ENCODE peak calls at places on chromosome 6, in seven cellular contexts. C is mesendoderm, D is neuronal stem cell, X is IMR-90, O is H9, N is mesenchymal stem cell, P is H1. F is an unnamed sample.

GRCh38 chr6:154882107-154882506 is 113.0 kb upstream of the TIAM2 start:
- DNase-seq in O (no peak), C (no peak), P (no peak), N (no peak), D (no peak), X (peak), F (no peak)

GRCh38 chr6:53342210-53342609 is 6.5 kb downstream of the ELOVL5 start:
- DNase-seq in N (no peak), D (no peak), O (no peak), X (no peak), C (no peak), P (no peak), F (no peak)

GRCh38 chr6:111534366-111534765 is 51.3 kb upstream of the REV3L start:
- DNase-seq in C (peak), N (no peak), D (no peak), X (peak), O (no peak), P (no peak), F (no peak)

GRCh38 chr6:70310063-70310694 is 7.3 kb upstream of the COL9A1 start:
- DNase-seq in X (peak), P (no peak), D (peak), C (peak), N (peak), O (no peak), F (no peak)

GRCh38 chr6:160139420-160139851 is 17.8 kb downstream of the SLC22A1 start:
- DNase-seq in D (no peak), N (peak), P (peak), C (peak), X (peak), O (no peak), F (no peak)

GRCh38 chr6:5036309-5036708 is 32.5 kb upstream of the RPP40 start:
- DNase-seq in D (peak), C (peak), O (peak), N (peak), P (no peak), X (peak), F (peak)

GRCh38 chr6:7050911-7051779 is 56.6 kb upstream of the RREB1 start:
- DNase-seq in C (peak), X (peak), D (peak), P (peak), N (peak), O (peak), F (peak)

GRCh38 chr6:160391419-160392116 is 43.4 kb downstream of the SLC22A3 start:
- DNase-seq in N (peak), X (no peak), P (no peak), C (no peak), D (no peak), O (no peak), F (peak)

GRCh38 chr6:127554435-127555006 is 22.5 kb upstream of the C6orf58 start:
- DNase-seq in X (peak), D (peak), P (no peak), O (peak), C (peak), N (peak), F (peak)

GRCh38 chr6:135938588-135939215 is 87.2 kb downstream of the PDE7B start:
- DNase-seq in N (peak), P (no peak), O (no peak), D (no peak), X (peak), C (peak), F (peak)

GRCh38 chr6:25927721-25928359 is 2.7 kb downstream of the SLC17A2 start:
- DNase-seq in N (peak), O (no peak), C (no peak), D (no peak), X (peak), P (no peak), F (no peak)

GRCh38 chr6:145227593-145227992 is 507.7 kb downstream of the EPM2A start:
- DNase-seq in D (no peak), X (no peak), N (no peak), O (no peak), C (no peak), P (no peak), F (no peak)

GRCh38 chr6:38973178-38974057 is 75.2 kb upstream of the GLP1R start:
- DNase-seq in D (no peak), N (peak), C (peak), O (no peak), X (peak), P (no peak), F (peak)

GRCh38 chr6:37354526-37355384 is 972 bp downstream of the RNF8 start:
- DNase-seq in C (peak), X (peak), N (peak), O (peak), P (peak), D (peak), F (no peak)

GRCh38 chr6:1962201-1962600 is 283.2 kb downstream of the GMDS start:
- DNase-seq in N (no peak), X (peak), C (no peak), D (no peak), O (no peak), P (no peak), F (peak)

GRCh38 chr6:38688579-38689087 is 14.3 kb downstream of the GLO1 start:
- DNase-seq in C (peak), O (no peak), D (no peak), N (no peak), X (no peak), P (no peak), F (no peak)

GRCh38 chr6:89022747-89023289 is 57.7 kb upstream of the PNRC1 start:
- DNase-seq in D (no peak), N (peak), P (no peak), O (no peak), X (peak), C (no peak), F (no peak)

GRCh38 chr6:81075974-81076373 is 676.5 kb downstream of the TENT5A start:
- DNase-seq in P (no peak), O (peak), D (peak), C (peak), X (peak), N (peak), F (peak)

GRCh38 chr6:149716181-149716580 is 1.7 kb downstream of the LATS1 start:
- DNase-seq in N (peak), O (no peak), C (no peak), D (no peak), X (no peak), P (no peak), F (no peak)

GRCh38 chr6:113401231-113401630 is 455.9 kb upstream of the MARCKS start:
- DNase-seq in C (no peak), X (no peak), N (no peak), P (no peak), D (no peak), O (no peak), F (no peak)

GRCh38 chr6:26195924-26196845 is 109.0 kb downstream of the HFE start:
- DNase-seq in D (no peak), X (peak), N (peak), O (no peak), C (no peak), P (no peak), F (no peak)

GRCh38 chr6:56172144-56172543 is 75.2 kb downstream of the COL21A1 start:
- DNase-seq in X (no peak), N (peak), C (peak), P (no peak), D (peak), O (no peak), F (no peak)

GRCh38 chr6:137744877-137745276 is 122.2 kb upstream of the TNFAIP3 start:
- DNase-seq in X (no peak), P (no peak), C (no peak), D (no peak), O (no peak), N (no peak), F (no peak)

GRCh38 chr6:116512709-116513108 is 1.3 kb downstream of the CALHM5 start:
- DNase-seq in P (no peak), X (no peak), O (no peak), C (no peak), N (no peak), D (no peak), F (no peak)

GRCh38 chr6:119040229-119040628 is 38.2 kb downstream of the FAM184A start:
- DNase-seq in C (no peak), N (no peak), O (no peak), P (no peak), D (no peak), X (no peak), F (peak)

GRCh38 chr6:85561750-85562357 is 31.8 kb downstream of the SNX14 start:
- DNase-seq in N (no peak), D (no peak), P (no peak), X (peak), C (no peak), O (no peak), F (no peak)

GRCh38 chr6:31158140-31158862 is at the start of gene TCF19:
- DNase-seq in D (peak), C (peak), N (peak), O (peak), X (peak), P (peak), F (peak)

GRCh38 chr6:140105857-140106256 is 731.4 kb upstream of the CITED2 start:
- DNase-seq in D (no peak), C (peak), O (peak), X (no peak), N (peak), P (peak), F (peak)

GRCh38 chr6:134630468-134631180 is 312.7 kb upstream of the SGK1 start:
- DNase-seq in P (no peak), N (no peak), O (no peak), C (no peak), D (no peak), X (no peak), F (no peak)

GRCh38 chr6:53492860-53493634 is 51.9 kb downstream of the GCLC start:
- DNase-seq in P (peak), C (peak), O (peak), X (peak), D (peak), N (peak), F (no peak)

GRCh38 chr6:58290177-58290576 is 972.7 kb downstream of the PRIM2 start:
- DNase-seq in O (no peak), D (no peak), X (no peak), P (no peak), C (no peak), N (no peak), F (no peak)

GRCh38 chr6:3090013-3090412 is 21.7 kb downstream of the RIPK1 start:
- DNase-seq in P (no peak), D (no peak), O (no peak), X (no peak), C (no peak), N (no peak), F (no peak)
- H3K4ac ChIP-seq in P (no peak), D (no peak), O (no peak), X (no peak), C (no peak), N (no peak), F (no peak)

GRCh38 chr6:19454999-19455392 is 382.2 kb upstream of the ID4 start:
- DNase-seq in X (no peak), N (no peak), C (no peak), D (no peak), O (no peak), P (no peak), F (no peak)
- H3K27ac ChIP-seq in X (no peak), N (no peak), C (no peak), D (no peak), O (no peak), P (no peak), F (no peak)

DNA sequence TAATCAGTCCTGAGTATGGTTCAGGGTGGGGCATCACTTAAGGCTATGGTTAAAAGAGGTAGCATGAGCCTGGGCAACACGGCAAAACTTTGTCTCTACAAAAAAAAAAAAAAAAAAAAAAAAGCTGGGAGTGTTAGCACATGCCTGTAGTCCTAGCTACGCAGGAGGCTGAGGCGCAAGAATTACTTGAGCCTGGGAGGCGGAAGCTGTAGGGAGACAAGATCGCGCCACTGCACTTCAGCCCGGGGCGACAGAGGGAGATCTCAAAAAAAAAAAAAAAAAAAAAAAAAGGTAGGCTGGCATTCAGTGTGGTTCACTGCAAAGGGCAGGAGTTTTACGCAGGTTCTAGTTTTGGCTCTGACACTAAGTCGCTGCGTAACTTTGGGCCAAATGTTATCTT is 15.1 kb downstream of the ELOVL2 start:
- DNase-seq in O (no peak), X (no peak), C (no peak), N (no peak), D (no peak), P (no peak), F (peak)
- H3K4ac ChIP-seq in O (no peak), X (no peak), C (no peak), N (no peak), D (no peak), P (no peak), F (no peak)

GRCh38 chr6:32858194-32858593 is 4.2 kb downstream of the PSMB9 start:
- DNase-seq in D (no peak), N (no peak), X (no peak), O (no peak), C (no peak), P (no peak), F (no peak)

GRCh38 chr6:32857156-32857891 is 3.3 kb downstream of the PSMB9 start:
- DNase-seq in D (no peak), X (no peak), P (no peak), C (no peak), O (no peak), N (no peak), F (no peak)

GRCh38 chr6:32862725-32863124 is 8.7 kb downstream of the PSMB9 start:
- DNase-seq in X (no peak), C (no peak), N (no peak), P (no peak), O (no peak), D (no peak), F (no peak)

GRCh38 chr6:32855467-32856174 is 1.6 kb downstream of the PSMB9 start:
- DNase-seq in O (no peak), C (no peak), N (peak), D (no peak), X (no peak), P (no peak), F (peak)

GRCh38 chr6:32860674-32861073 is 6.7 kb downstream of the PSMB9 start:
- DNase-seq in P (no peak), X (no peak), C (no peak), N (no peak), O (no peak), D (no peak), F (no peak)
- H3K27ac ChIP-seq in P (no peak), X (no peak), C (no peak), N (no peak), O (no peak), D (no peak), F (no peak)

DNA sequence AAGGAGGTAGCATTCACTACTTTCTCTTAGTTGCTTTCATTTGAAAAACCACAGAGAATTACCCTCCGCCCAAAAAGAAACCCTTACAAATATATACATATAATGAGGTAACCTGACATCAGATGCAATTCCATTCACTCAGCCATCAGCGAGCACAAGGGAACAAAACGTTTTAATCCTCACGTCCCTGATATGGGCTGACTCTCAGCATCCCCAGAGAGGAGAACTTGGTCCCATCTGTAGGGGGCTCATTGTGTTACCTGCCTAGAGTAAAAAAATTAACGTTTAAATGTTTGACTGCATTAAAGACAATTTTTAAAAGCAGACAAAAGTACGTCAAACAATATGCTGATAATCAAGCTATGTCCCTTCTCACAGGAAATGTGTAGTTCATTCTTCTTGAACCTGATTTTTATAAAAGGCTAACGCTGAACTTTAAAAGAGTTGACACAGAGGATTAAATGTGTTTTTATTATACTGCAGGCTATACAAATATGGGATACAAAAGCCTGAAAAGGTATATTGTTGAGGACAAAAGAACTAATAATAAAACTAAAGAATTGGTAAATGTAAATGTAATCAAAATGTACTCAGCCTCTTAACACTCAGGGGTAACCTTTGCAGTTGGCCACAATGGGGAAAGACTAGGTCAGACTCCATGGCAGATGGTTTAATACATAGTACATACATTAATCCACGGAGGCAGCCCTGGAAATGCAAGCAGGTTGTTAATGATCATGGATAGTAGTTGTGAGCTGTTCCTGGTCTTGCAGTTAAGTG is 57.3 kb downstream of the SOBP start:
- DNase-seq in C (no peak), N (no peak), D (no peak), O (no peak), P (no peak), X (no peak), F (no peak)
- H3K4ac ChIP-seq in C (no peak), N (no peak), D (no peak), O (no peak), P (no peak), X (no peak), F (no peak)

DNA sequence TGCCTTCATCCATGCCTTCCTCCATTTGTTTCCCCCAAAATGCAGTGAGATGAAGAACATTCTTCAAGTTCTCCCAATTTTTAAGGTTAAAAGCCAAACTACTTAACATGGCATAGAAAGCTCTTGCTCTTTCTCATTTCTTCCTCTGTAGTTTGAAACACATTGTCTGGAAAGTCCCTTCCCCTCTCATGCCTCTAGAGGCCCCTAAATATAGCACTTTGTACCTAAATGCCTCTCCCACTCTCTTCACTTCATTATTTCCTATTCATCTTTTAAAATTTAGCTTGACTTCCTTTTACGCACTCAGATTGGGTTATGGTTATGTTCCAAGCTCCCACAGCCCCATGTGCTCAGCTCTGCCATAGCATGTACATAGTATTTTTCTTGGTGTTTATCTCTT is 389.3 kb downstream of the HDGFL1 start:
- DNase-seq in O (no peak), D (no peak), P (no peak), N (no peak), C (no peak), X (no peak), F (no peak)
- H3K27ac ChIP-seq in O (no peak), D (no peak), P (no peak), N (no peak), C (no peak), X (no peak), F (no peak)

GRCh38 chr6:27891300-27891913 is 20.8 kb downstream of the OR2B2 start:
- DNase-seq in C (peak), N (no peak), X (no peak), P (no peak), D (peak), O (no peak), F (no peak)
- H3K4ac ChIP-seq in C (no peak), N (no peak), X (no peak), P (no peak), D (no peak), O (no peak), F (no peak)

DNA sequence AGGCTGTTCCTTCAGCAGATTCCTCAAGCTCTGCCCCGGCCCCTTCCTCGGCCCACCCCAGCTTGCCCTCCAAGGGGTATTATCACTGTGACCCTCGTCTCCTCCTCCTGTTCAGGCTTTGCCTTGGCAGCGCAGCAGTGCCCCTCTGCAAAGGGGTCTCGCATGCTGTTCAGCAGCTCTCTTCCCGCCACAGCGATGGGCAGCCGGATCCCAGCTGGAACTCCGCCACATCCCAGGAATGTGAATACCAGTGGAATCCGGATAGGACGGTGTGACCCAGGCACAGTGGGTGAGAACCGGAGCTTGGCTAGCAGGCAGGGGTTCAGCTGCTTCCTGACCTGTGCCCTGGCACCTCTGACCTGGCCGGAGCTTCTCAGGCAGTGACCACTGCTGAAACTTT is 52.9 kb downstream of the RNASET2 start:
- DNase-seq in O (no peak), C (no peak), X (no peak), N (no peak), D (no peak), P (peak), F (no peak)
- H3K27ac ChIP-seq in O (no peak), C (no peak), X (no peak), N (no peak), D (no peak), P (no peak), F (no peak)

GRCh38 chr6:47362857-47363461 is 53.3 kb upstream of the TNFRSF21 start:
- DNase-seq in P (no peak), N (no peak), D (no peak), O (no peak), C (peak), X (no peak), F (no peak)
- H3K4ac ChIP-seq in P (no peak), N (no peak), D (no peak), O (no peak), C (no peak), X (no peak), F (no peak)

GRCh38 chr6:158042245-158042798 is 60.7 kb downstream of the SYNJ2 start:
- DNase-seq in D (no peak), C (peak), P (no peak), N (peak), X (peak), O (peak), F (peak)
- H3K27ac ChIP-seq in D (no peak), C (no peak), P (no peak), N (peak), X (peak), O (no peak), F (peak)

F was measured in trophoblast cell.